ENCODE peak calls at places on chromosomes 3 and 15, in seven cellular contexts. M, C, F, G, D, A and P are unnamed samples.

GRCh38 chr15:74402337-74402839 is 31.4 kb downstream of the SEMA7A start:
- DNase-seq in M (no peak), C (no peak), F (no peak), G (no peak), D (no peak), A (no peak), P (no peak)

GRCh38 chr3:58962040-58962651 is 87.7 kb downstream of the CFAP20DC start:
- DNase-seq in M (no peak), C (peak; percentile 11), F (no peak), G (peak; percentile 38), D (no peak), A (no peak), P (no peak)

GRCh38 chr3:4637265-4637664 is 144.1 kb downstream of the ITPR1 start:
- DNase-seq in M (no peak), C (no peak), F (no peak), G (no peak), D (no peak), A (no peak), P (no peak)

GRCh38 chr15:99143655-99144610 is 39.1 kb downstream of the SYNM start:
- DNase-seq in M (peak; percentile 85), C (no peak), F (no peak), G (peak; percentile 73), D (no peak), A (peak; percentile 47), P (no peak)

GRCh38 chr3:48285132-48285531 is 44.2 kb downstream of the ZNF589 start:
- DNase-seq in M (no peak), C (no peak), F (no peak), G (no peak), D (no peak), A (no peak), P (no peak)

GRCh38 chr3:10798600-10799367 is 17.2 kb upstream of the SLC6A11 start:
- DNase-seq in M (no peak), C (no peak), F (no peak), G (no peak), D (no peak), A (no peak), P (no peak)

GRCh38 chr15:25067725-25068309 is 113.0 kb downstream of the SNRPN start:
- DNase-seq in M (no peak), C (no peak), F (no peak), G (no peak), D (no peak), A (no peak), P (no peak)

GRCh38 chr3:57118279-57118678 is 46.9 kb downstream of the IL17RD start:
- DNase-seq in M (no peak), C (no peak), F (no peak), G (no peak), D (no peak), A (no peak), P (no peak)

GRCh38 chr3:106215047-106215446 is 346.2 kb upstream of the CBLB start:
- DNase-seq in M (no peak), C (peak; percentile 65), F (no peak), G (no peak), D (no peak), A (peak; percentile 61), P (no peak)

DNA sequence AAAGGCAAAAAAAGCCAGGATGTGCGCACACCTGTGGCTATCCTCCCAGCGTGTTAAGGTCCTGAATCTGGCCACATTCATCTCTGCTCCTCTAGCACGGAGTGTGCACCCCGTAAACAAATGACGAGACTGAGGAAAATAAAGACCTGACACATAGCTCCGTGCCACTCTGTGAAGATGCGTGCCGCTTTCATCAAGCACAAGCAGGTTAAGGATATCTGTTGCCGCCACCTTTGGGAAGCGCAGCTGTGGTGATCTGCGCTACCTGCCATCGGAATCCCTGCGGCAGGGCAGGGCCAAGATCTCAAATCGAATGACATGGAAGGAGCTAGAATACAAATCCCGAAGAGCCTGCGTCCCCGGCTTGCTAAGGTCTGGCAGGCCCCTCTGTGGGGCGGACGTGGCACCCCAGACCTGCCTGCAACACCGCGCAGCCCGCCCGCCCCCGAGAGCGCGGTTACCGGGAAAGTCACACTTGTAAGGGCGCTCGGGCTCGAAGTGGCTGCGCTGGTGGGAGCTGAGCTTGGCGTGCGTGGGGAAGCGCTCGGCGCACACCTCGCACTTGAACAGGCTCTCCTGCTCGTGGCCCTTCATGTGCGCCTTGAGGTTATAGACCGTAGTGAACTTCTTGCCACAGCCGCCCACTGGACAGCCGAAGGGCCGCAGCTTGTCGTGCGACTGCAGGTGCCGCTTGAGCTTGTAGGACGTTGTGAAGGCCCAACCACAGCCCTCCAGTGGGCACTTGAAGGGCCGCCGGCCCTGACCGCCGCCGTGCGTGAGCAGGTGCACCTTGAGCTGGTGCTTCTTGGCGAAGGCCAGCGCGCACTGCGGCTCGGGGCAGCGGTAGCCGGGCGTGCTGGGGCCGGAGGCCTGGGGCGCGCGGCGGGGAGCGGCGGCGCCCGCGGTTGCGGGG is 937 bp downstream of the ZXDC start:
- DNase-seq in M (peak; percentile 75), C (peak; percentile 34), F (peak; percentile 73), G (peak; percentile 56), D (peak; percentile 65), A (peak; percentile 49), P (peak; percentile 65)
- TF ChIP-seq CTCF in M (no peak), C (no peak), F (no peak), G (peak; percentile 6), D (no peak), A (no peak), P (no peak)

GRCh38 chr15:63073497-63074172 is 31.1 kb downstream of the TPM1 start:
- DNase-seq in M (no peak), C (peak; percentile 51), F (no peak), G (peak; percentile 33), D (no peak), A (no peak), P (no peak)

GRCh38 chr15:63075072-63075995 is 32.8 kb downstream of the TPM1 start:
- DNase-seq in M (no peak), C (peak; percentile 27), F (no peak), G (peak; percentile 27), D (no peak), A (no peak), P (no peak)

GRCh38 chr15:63077952-63078351 is 35.4 kb downstream of the TPM1 start:
- DNase-seq in M (no peak), C (no peak), F (no peak), G (no peak), D (no peak), A (no peak), P (no peak)

GRCh38 chr15:63072809-63073277 is 30.3 kb downstream of the TPM1 start:
- DNase-seq in M (no peak), C (peak; percentile 49), F (no peak), G (peak; percentile 36), D (no peak), A (no peak), P (no peak)

GRCh38 chr15:63076136-63077005 is 33.8 kb downstream of the TPM1 start:
- DNase-seq in M (no peak), C (no peak), F (peak; percentile 79), G (no peak), D (no peak), A (no peak), P (no peak)
- TF ChIP-seq CTCF in M (no peak), C (no peak), F (no peak), G (no peak), D (no peak), A (no peak), P (no peak)

DNA sequence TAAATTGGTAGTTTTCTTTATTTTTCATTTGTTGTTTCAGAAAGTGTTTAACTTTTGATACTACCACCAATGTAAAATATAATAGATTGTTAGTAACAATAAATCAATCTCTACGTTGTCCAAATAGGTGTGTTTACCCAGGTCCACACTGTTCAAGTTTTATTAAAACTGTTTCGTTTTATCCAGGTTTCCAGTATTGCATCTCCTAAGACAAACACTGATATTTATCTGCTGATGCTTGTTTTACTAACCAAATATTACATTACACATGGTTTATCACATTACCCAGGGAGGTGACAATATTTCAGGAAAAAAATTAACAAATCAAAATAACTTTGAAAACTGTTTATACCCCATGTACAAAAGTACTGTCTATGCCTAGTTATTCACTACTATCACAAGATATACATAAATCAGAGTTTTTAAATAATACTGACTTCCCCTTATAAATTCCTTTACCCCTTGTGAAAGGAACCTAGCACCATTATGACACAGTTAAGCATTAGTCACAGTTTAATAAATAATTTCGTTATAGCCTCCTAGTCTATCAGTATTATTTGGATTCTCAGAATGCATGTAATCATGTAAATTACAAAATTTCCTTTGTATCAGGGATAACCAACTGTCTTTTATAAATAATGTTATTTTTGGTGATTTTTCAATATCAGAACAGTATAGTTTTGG is 205.3 kb downstream of the ZBTB20 start:
- DNase-seq in M (no peak), C (no peak), F (no peak), G (no peak), D (no peak), A (no peak), P (no peak)
- TF ChIP-seq CTCF in M (no peak), C (no peak), F (no peak), G (no peak), D (no peak), A (no peak), P (no peak)

GRCh38 chr3:133910422-133910821 is 14.7 kb upstream of the RAB6B start:
- DNase-seq in M (no peak), C (no peak), F (no peak), G (no peak), D (no peak), A (peak; percentile 22), P (no peak)
- TF ChIP-seq CTCF in M (no peak), C (peak; percentile 57), F (no peak), G (peak; percentile 24), D (no peak), A (peak; percentile 51), P (no peak)

GRCh38 chr15:44550734-44551133 is 13.8 kb downstream of the EIF3J start:
- DNase-seq in M (no peak), C (no peak), F (no peak), G (no peak), D (no peak), A (no peak), P (no peak)

GRCh38 chr15:44545934-44546802 is 9.2 kb downstream of the EIF3J start:
- DNase-seq in M (no peak), C (peak; percentile 29), F (peak; percentile 34), G (peak; percentile 58), D (peak; percentile 39), A (peak; percentile 53), P (peak; percentile 53)

GRCh38 chr15:44554934-44555723 is 18.2 kb downstream of the EIF3J start:
- DNase-seq in M (no peak), C (no peak), F (no peak), G (no peak), D (no peak), A (peak; percentile 37), P (no peak)

DNA sequence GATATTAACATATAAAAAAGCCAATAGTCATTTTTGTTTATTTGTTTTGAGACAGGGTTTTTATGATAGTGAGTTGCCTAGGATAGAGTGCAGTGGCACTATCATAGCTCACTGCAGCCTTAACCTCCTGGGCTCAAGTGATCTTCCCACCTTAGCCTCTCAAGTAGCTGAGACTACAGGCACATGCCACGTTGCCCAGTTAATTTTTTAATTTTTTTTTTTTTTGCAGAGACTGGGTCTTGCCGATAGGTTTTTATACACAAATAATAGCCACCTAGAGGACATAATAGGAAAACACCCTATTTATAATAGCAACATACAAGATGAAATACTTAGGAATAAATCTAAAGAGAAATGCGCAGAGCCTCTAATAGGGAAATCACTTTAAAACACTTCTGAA is 13.3 kb downstream of the EIF3J start:
- DNase-seq in M (no peak), C (peak; percentile 16), F (no peak), G (peak; percentile 64), D (no peak), A (peak; percentile 66), P (no peak)
- TF ChIP-seq CTCF in M (peak; percentile 21), C (peak; percentile 30), F (no peak), G (peak; percentile 31), D (no peak), A (peak; percentile 47), P (no peak)